ENCODE peak calls at places on chromosome 6, in nine cellular contexts. J is IMR-90, F is RWPE1, I is left lung, C is renal cortical epithelial cell, H is brain microvascular endothelial cell, N is A549, G is astrocyte of the hippocampus, D is NCI-H2081. P is an unnamed sample.

GRCh38 chr6:84249724-84250123 is 22.3 kb upstream of the CEP162 start:
- DNase-seq in H (no peak), D (no peak), N (no peak), F (no peak), C (no peak), G (no peak), J (no peak), I (no peak), P (peak)

GRCh38 chr6:42572523-42572922 is 8.7 kb downstream of the UBR2 start:
- DNase-seq in J (no peak), H (no peak), C (peak), F (no peak), D (no peak), I (no peak), N (no peak), G (no peak), P (no peak)

GRCh38 chr6:149076355-149076734 is 241.2 kb upstream of the TAB2 start:
- DNase-seq in H (no peak), C (no peak), D (no peak), I (no peak), N (no peak), G (no peak), F (no peak), J (no peak), P (no peak)

GRCh38 chr6:130643361-130643760 is 183.8 kb upstream of the SMLR1 start:
- DNase-seq in J (no peak), F (no peak), D (no peak), H (no peak), C (no peak), N (no peak), I (no peak), G (no peak), P (no peak)

GRCh38 chr6:2244261-2245102 is 923 bp downstream of the GMDS start:
- DNase-seq in J (no peak), N (no peak), D (peak), F (peak), G (no peak), H (no peak), C (no peak), I (peak), P (no peak)

GRCh38 chr6:54009052-54009654 is 102.1 kb upstream of the MLIP start:
- DNase-seq in G (no peak), D (no peak), H (no peak), J (no peak), I (no peak), F (no peak), N (no peak), C (no peak), P (no peak)

GRCh38 chr6:82045965-82046756 is 201.4 kb downstream of the IBTK start:
- DNase-seq in J (peak), F (no peak), D (no peak), N (no peak), H (peak), G (peak), I (no peak), C (peak), P (peak)

GRCh38 chr6:42163941-42164340 is 9.2 kb upstream of the GUCA1A start:
- DNase-seq in N (no peak), F (no peak), G (no peak), D (no peak), I (no peak), H (no peak), J (peak), C (no peak), P (no peak)

GRCh38 chr6:47405273-47405672 is 72.3 kb upstream of the CD2AP start:
- DNase-seq in J (no peak), C (peak), I (peak), G (no peak), D (no peak), H (no peak), F (no peak), N (peak), P (no peak)

GRCh38 chr6:24274441-24275083 is 83.3 kb downstream of the DCDC2 start:
- DNase-seq in C (no peak), H (peak), I (no peak), D (no peak), N (peak), F (no peak), G (peak), J (peak), P (peak)

GRCh38 chr6:61947311-61947970 is 338.6 kb downstream of the KHDRBS2 start:
- DNase-seq in D (no peak), G (no peak), F (no peak), I (no peak), J (no peak), C (no peak), H (no peak), N (no peak), P (no peak)

GRCh38 chr6:89118931-89119330 is 1.1 kb upstream of the SRSF12 start:
- DNase-seq in F (no peak), N (no peak), D (no peak), G (peak), I (no peak), J (no peak), H (no peak), C (peak), P (no peak)

P was measured in cardiac fibroblast.